ENCODE peak calls at places on chromosomes 3 and 15, in four cellular contexts. E is cardiac muscle cell; X is naive thymus-derived CD4-positive, alpha-beta T cell; S is fibroblast of lung. B is an unnamed sample.

GRCh38 chr15:62797171-62797570 is 245.4 kb upstream of the TPM1 start:
- DNase-seq in E (no peak), X (no peak), S (no peak), B (no peak)

GRCh38 chr3:46936733-46937250 is 39.8 kb downstream of the CCDC12 start:
- DNase-seq in E (no peak), X (no peak), S (peak; percentile 38), B (no peak)

GRCh38 chr15:69163124-69163669 is 2.8 kb downstream of the GLCE start:
- DNase-seq in E (no peak), X (no peak), S (no peak), B (no peak)

GRCh38 chr3:191762323-191762960 is 301.5 kb downstream of the PYDC2 start:
- DNase-seq in E (peak; percentile 79), X (no peak), S (peak; percentile 94), B (no peak)

GRCh38 chr3:105688821-105689220 is 180.0 kb downstream of the CBLB start:
- DNase-seq in E (peak; percentile 13), X (no peak), S (no peak), B (no peak)

GRCh38 chr3:161333696-161334095 is 37.6 kb downstream of the SPTSSB start:
- DNase-seq in E (no peak), X (no peak), S (no peak), B (no peak)

GRCh38 chr3:66983101-66983500 is 15.0 kb upstream of the KBTBD8 start:
- DNase-seq in E (no peak), X (no peak), S (no peak), B (no peak)

GRCh38 chr3:148957586-148957985 is 33.8 kb upstream of the GYG1 start:
- DNase-seq in E (peak; percentile 27), X (no peak), S (no peak), B (no peak)

GRCh38 chr3:188608401-188608800 is 454.4 kb downstream of the LPP start:
- DNase-seq in E (no peak), X (no peak), S (no peak), B (no peak)

GRCh38 chr3:49205154-49205788 is 33.9 kb downstream of the KLHDC8B start:
- DNase-seq in E (no peak), X (no peak), S (no peak), B (no peak)

GRCh38 chr3:55198554-55198953 is 270.7 kb upstream of the LRTM1 start:
- DNase-seq in E (peak; percentile 89), X (no peak), S (peak; percentile 99), B (no peak)

GRCh38 chr15:37109952-37110630 is 9.7 kb upstream of the MEIS2 start:
- DNase-seq in E (peak; percentile 82), X (no peak), S (peak; percentile 68), B (no peak)

GRCh38 chr15:57377478-57377847 is 1.2 kb downstream of the CGNL1 start:
- DNase-seq in E (no peak), X (no peak), S (no peak), B (no peak)

GRCh38 chr3:5212625-5213573 is 25.4 kb downstream of the EDEM1 start:
- DNase-seq in E (no peak), X (no peak), S (no peak), B (no peak)

GRCh38 chr15:52652984-52653383 is 26.2 kb downstream of the ATOSA start:
- DNase-seq in E (peak; percentile 72), X (no peak), S (peak; percentile 91), B (no peak)

GRCh38 chr3:112642912-112643506 is 2.1 kb upstream of the CCDC80 start:
- DNase-seq in E (peak; percentile 97), X (peak; percentile 61), S (peak; percentile 89), B (peak; percentile 56)

GRCh38 chr3:197111685-197112084 is 82.1 kb upstream of the MELTF start:
- DNase-seq in E (no peak), X (no peak), S (no peak), B (no peak)

GRCh38 chr15:85673326-85673725 is 121.4 kb downstream of the KLHL25 start:
- DNase-seq in E (no peak), X (no peak), S (no peak), B (no peak)

GRCh38 chr15:29090617-29091466 is 178.8 kb downstream of the NSMCE3 start:
- DNase-seq in E (peak; percentile 39), X (no peak), S (no peak), B (no peak)
- H3K9me3 ChIP-seq in E (no peaks in the 10 kb centered on the region), X (no peaks in the 10 kb centered on the region), S (no peaks in the 10 kb centered on the region), B (no peaks in the 10 kb centered on the region)

GRCh38 chr3:134522541-134522940 is 36.7 kb downstream of the CEP63 start:
- DNase-seq in E (no peak), X (no peak), S (no peak), B (no peak)
- H3K9me3 ChIP-seq in E (no peaks in the 10 kb centered on the region), X (no peaks in the 10 kb centered on the region), S (no peaks in the 10 kb centered on the region), B (no peaks in the 10 kb centered on the region)

DNA sequence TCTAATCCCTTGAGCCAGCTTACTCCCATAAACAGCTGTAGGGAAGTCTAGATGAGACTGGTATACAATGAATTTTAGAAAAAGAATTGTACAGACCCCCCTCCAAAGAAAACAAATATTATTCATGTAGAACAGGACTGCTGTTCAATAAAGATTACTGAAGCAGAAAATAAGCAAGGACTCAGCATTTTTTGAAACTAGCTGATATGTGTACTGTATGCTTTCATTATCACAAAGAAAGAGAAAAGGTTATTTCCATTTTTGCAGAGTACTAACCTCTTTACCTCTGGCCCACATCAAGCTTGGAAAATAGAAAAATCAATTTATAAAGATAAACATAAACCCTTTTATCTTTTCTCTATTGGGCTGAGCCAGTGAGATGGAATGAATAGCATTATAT is 657.0 kb upstream of the SGO1 start:
- DNase-seq in E (no peak), X (no peak), S (no peak), B (no peak)
- H3K9me3 ChIP-seq in E (no peaks in the 10 kb centered on the region), X (no peaks in the 10 kb centered on the region), S (no peaks in the 10 kb centered on the region), B (peaks cover 3% of the 10 kb centered on the region)

GRCh38 chr15:27561816-27562215 is 537.3 kb downstream of the OCA2 start:
- DNase-seq in E (no peak), X (no peak), S (peak; percentile 59), B (no peak)
- H3K9me3 ChIP-seq in E (no peaks in the 10 kb centered on the region), X (no peaks in the 10 kb centered on the region), S (no peaks in the 10 kb centered on the region), B (peaks cover under 1% of the 10 kb centered on the region)